ENCODE peak calls at places on chromosomes 2 and 18, in seven cellular contexts. N is aorta, A is upper lobe of left lung, I is lower lobe of right lung, B is uterus, C is neuronal stem cell, D is hepatocyte. Q is an unnamed sample. For H3K9me3, the result is how much of the 10 kb centered on the place peaks cover.

GRCh38 chr2:73979686-73980085 is 5.0 kb upstream of the TET3 start:
- DNase-seq in N (no peak), A (peak), I (no peak), B (peak), C (no peak), D (peak), Q (no peak)

GRCh38 chr2:228652366-228652765 is 470.9 kb upstream of the SPHKAP start:
- DNase-seq in N (no peak), A (no peak), I (no peak), B (no peak), C (no peak), D (no peak), Q (no peak)

GRCh38 chr2:165902929-165903328 is 50.6 kb downstream of the TTC21B start:
- DNase-seq in N (no peak), A (no peak), I (no peak), B (no peak), C (no peak), D (no peak), Q (no peak)

GRCh38 chr2:20609349-20609994 is 41.4 kb downstream of the HS1BP3 start:
- DNase-seq in N (peak), A (peak), I (peak), B (peak), C (no peak), D (peak), Q (peak)

GRCh38 chr2:32357545-32358482 is 991 bp downstream of the BIRC6 start:
- DNase-seq in N (peak), A (peak), I (peak), B (peak), C (peak), D (peak), Q (peak)

GRCh38 chr2:212124597-212124996 is 414.0 kb downstream of the ERBB4 start:
- DNase-seq in N (no peak), A (peak), I (no peak), B (no peak), C (no peak), D (peak), Q (no peak)

GRCh38 chr2:217223222-217223930 is 363.5 kb upstream of the TNP1 start:
- DNase-seq in N (no peak), A (no peak), I (no peak), B (no peak), C (no peak), D (no peak), Q (no peak)

GRCh38 chr2:164935467-164935807 is 19.9 kb downstream of the SLC38A11 start:
- DNase-seq in N (no peak), A (no peak), I (no peak), B (no peak), C (no peak), D (no peak), Q (no peak)

GRCh38 chr2:133142087-133142486 is 426.2 kb downstream of the NCKAP5 start:
- DNase-seq in N (no peak), A (no peak), I (no peak), B (no peak), C (no peak), D (no peak), Q (no peak)

GRCh38 chr2:60780741-60781140 is 24.7 kb downstream of the PAPOLG start:
- DNase-seq in N (no peak), A (no peak), I (no peak), B (no peak), C (no peak), D (no peak), Q (no peak)

GRCh38 chr2:196836440-196836839 is 27.3 kb upstream of the C2orf66 start:
- DNase-seq in N (no peak), A (no peak), I (no peak), B (no peak), C (no peak), D (no peak), Q (no peak)

GRCh38 chr2:199207011-199207410 is 250.7 kb downstream of the SATB2 start:
- DNase-seq in N (no peak), A (no peak), I (no peak), B (no peak), C (no peak), D (no peak), Q (no peak)

GRCh38 chr2:234678721-234679120 is 181.8 kb upstream of the ARL4C start:
- DNase-seq in N (no peak), A (no peak), I (no peak), B (no peak), C (no peak), D (no peak), Q (peak)

GRCh38 chr2:119311371-119311770 is 55.3 kb downstream of the C2orf76 start:
- DNase-seq in N (no peak), A (no peak), I (no peak), B (no peak), C (no peak), D (no peak), Q (no peak)

GRCh38 chr2:33118648-33119047 is 171.9 kb downstream of the LTBP1 start:
- DNase-seq in N (no peak), A (no peak), I (no peak), B (no peak), C (no peak), D (no peak), Q (no peak)

GRCh38 chr2:235807347-235807746 is 313.5 kb downstream of the AGAP1 start:
- DNase-seq in N (peak), A (no peak), I (no peak), B (no peak), C (peak), D (no peak), Q (no peak)

GRCh38 chr2:80086831-80087230 is 217.7 kb downstream of the LRRTM1 start:
- DNase-seq in N (no peak), A (no peak), I (no peak), B (no peak), C (no peak), D (peak), Q (no peak)

GRCh38 chr2:64374686-64375085 is 79.3 kb upstream of the LGALSL start:
- DNase-seq in N (no peak), A (no peak), I (no peak), B (no peak), C (no peak), D (no peak), Q (peak)

GRCh38 chr2:8541636-8542035 is 140.2 kb upstream of the ID2 start:
- DNase-seq in N (peak), A (no peak), I (no peak), B (peak), C (no peak), D (no peak), Q (no peak)

GRCh38 chr2:174764281-174765063 is at the start of gene CHRNA1:
- DNase-seq in N (no peak), A (no peak), I (no peak), B (no peak), C (no peak), D (no peak), Q (peak)

GRCh38 chr2:207504513-207505171 is 25.1 kb upstream of the CREB1 start:
- DNase-seq in N (no peak), A (no peak), I (no peak), B (peak), C (no peak), D (no peak), Q (peak)
- H3K9me3 ChIP-seq in N (under half), A (under half), I (under half), B (under half), C (under half), D (under half), Q (under half)

DNA sequence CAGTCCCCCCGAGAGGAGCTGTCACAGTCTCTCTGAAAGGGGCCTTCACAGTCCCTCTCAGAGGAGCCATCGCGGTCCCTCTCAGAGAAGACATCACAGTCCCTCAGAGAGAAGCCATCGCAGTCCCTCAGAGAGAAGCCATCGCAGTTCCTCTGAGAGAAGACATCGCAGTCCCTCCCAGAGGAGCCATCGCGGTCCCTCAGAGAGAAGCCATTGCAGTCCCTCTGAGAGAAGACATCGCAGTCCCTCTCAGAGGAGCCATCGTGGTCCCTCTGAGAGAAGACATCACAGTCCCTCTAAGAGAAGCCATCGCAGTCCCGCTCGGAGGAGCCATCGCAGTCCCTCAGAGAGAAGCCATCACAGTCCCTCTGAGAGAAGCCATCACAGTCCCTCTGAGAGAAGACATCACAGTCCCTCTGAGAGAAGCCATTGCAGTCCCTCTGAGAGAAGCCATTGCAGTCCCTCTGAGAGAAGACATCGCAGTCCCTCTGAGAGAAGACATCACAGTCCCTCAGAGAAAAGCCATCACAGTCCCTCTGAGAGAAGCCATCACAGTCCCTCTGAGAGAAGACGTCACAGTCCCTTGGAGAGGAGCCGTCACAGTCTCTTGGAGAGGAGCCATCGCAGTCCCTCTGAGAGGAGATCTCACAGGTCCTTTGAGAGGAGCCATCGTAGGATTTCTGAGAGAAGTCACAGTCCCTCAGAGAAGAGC is 1.3 kb upstream of the ZNF512 start:
- DNase-seq in N (no peak), A (no peak), I (no peak), B (no peak), C (no peak), D (no peak), Q (no peak)
- H3K9me3 ChIP-seq in N (under half), A (under half), I (under half), B (under half), C (under half), D (under half), Q (under half)

GRCh38 chr2:2183135-2183534 is 147.9 kb downstream of the MYT1L start:
- DNase-seq in N (no peak), A (no peak), I (no peak), B (no peak), C (no peak), D (no peak), Q (no peak)
- H3K9me3 ChIP-seq in N (under half), A (under half), I (under half), B (under half), C (under half), D (under half), Q (under half)

GRCh38 chr18:78693429-78693828 is 286.2 kb upstream of the SALL3 start:
- DNase-seq in N (no peak), A (no peak), I (no peak), B (no peak), C (no peak), D (no peak), Q (no peak)
- H3K9me3 ChIP-seq in N (under half), A (under half), I (under half), B (under half), C (under half), D (under half), Q (under half)

GRCh38 chr18:72458256-72458655 is 85.9 kb downstream of the CBLN2 start:
- DNase-seq in N (no peak), A (no peak), I (no peak), B (no peak), C (no peak), D (no peak), Q (no peak)
- H3K9me3 ChIP-seq in N (under half), A (under half), I (under half), B (under half), C (under half), D (under half), Q (under half)

Q was measured in SJCRH30.